ENCODE peak calls at places on chromosomes 16 and 17, in nine cellular contexts. One of them, this sample, is unnamed.

GRCh38 chr16:70703041-70703834 is 17.4 kb upstream of the MTSS2 start:
- DNase-seq in Peyer's patch: no peak
- DNase-seq in pancreas: no peak
- DNase-seq in breast epithelium: no peak
- DNase-seq in IMR-90: peak; percentile 94
- DNase-seq in H1: no peak
- DNase-seq in SJSA1: peak; percentile 91
- DNase-seq in HepG2: peak; percentile 79
- DNase-seq in CD8-positive, alpha-beta memory T cell: no peak
- DNase-seq in this sample: no peak

GRCh38 chr16:68146583-68146982 is 61.4 kb downstream of the NFATC3 start:
- DNase-seq in Peyer's patch: no peak
- DNase-seq in pancreas: no peak
- DNase-seq in breast epithelium: no peak
- DNase-seq in IMR-90: peak; percentile 60
- DNase-seq in H1: no peak
- DNase-seq in SJSA1: no peak
- DNase-seq in HepG2: peak; percentile 50
- DNase-seq in CD8-positive, alpha-beta memory T cell: no peak
- DNase-seq in this sample: no peak

GRCh38 chr17:29577778-29578211 is 9.3 kb downstream of the TP53I13 start:
- DNase-seq in Peyer's patch: no peak
- DNase-seq in pancreas: peak; percentile 69
- DNase-seq in breast epithelium: no peak
- DNase-seq in IMR-90: peak; percentile 12
- DNase-seq in H1: no peak
- DNase-seq in SJSA1: peak; percentile 37
- DNase-seq in HepG2: no peak
- DNase-seq in CD8-positive, alpha-beta memory T cell: peak; percentile 36
- DNase-seq in this sample: no peak

GRCh38 chr16:72992142-72992601 is 55.8 kb downstream of the ZFHX3 start:
- DNase-seq in Peyer's patch: no peak
- DNase-seq in pancreas: no peak
- DNase-seq in breast epithelium: no peak
- DNase-seq in IMR-90: no peak
- DNase-seq in H1: no peak
- DNase-seq in SJSA1: no peak
- DNase-seq in HepG2: no peak
- DNase-seq in CD8-positive, alpha-beta memory T cell: no peak
- DNase-seq in this sample: no peak

GRCh38 chr17:77287432-77288068 is 146.8 kb downstream of the SEC14L1 start:
- DNase-seq in Peyer's patch: no peak
- DNase-seq in pancreas: peak; percentile 87
- DNase-seq in breast epithelium: peak; percentile 87
- DNase-seq in IMR-90: peak; percentile 94
- DNase-seq in H1: no peak
- DNase-seq in SJSA1: peak; percentile 83
- DNase-seq in HepG2: peak; percentile 65
- DNase-seq in CD8-positive, alpha-beta memory T cell: no peak
- DNase-seq in this sample: no peak

GRCh38 chr16:27315333-27316037 is 1.7 kb downstream of the IL4R start:
- DNase-seq in Peyer's patch: peak; percentile 52
- DNase-seq in pancreas: no peak
- DNase-seq in breast epithelium: peak; percentile 44
- DNase-seq in IMR-90: peak; percentile 65
- DNase-seq in H1: no peak
- DNase-seq in SJSA1: no peak
- DNase-seq in HepG2: peak; percentile 81
- DNase-seq in CD8-positive, alpha-beta memory T cell: peak; percentile 70
- DNase-seq in this sample: no peak

GRCh38 chr17:34740936-34741515 is 161.6 kb downstream of the TMEM132E start:
- DNase-seq in Peyer's patch: no peak
- DNase-seq in pancreas: no peak
- DNase-seq in breast epithelium: no peak
- DNase-seq in IMR-90: no peak
- DNase-seq in H1: no peak
- DNase-seq in SJSA1: no peak
- DNase-seq in HepG2: no peak
- DNase-seq in CD8-positive, alpha-beta memory T cell: no peak
- DNase-seq in this sample: no peak

GRCh38 chr16:31271621-31272190 is 11.9 kb downstream of the ITGAM start:
- DNase-seq in Peyer's patch: no peak
- DNase-seq in pancreas: no peak
- DNase-seq in breast epithelium: no peak
- DNase-seq in IMR-90: no peak
- DNase-seq in H1: no peak
- DNase-seq in SJSA1: no peak
- DNase-seq in HepG2: no peak
- DNase-seq in CD8-positive, alpha-beta memory T cell: no peak
- DNase-seq in this sample: peak; percentile 47

GRCh38 chr17:45098869-45099616 is 33.3 kb downstream of the PLCD3 start:
- DNase-seq in Peyer's patch: peak; percentile 79
- DNase-seq in pancreas: peak; percentile 90
- DNase-seq in breast epithelium: peak; percentile 90
- DNase-seq in IMR-90: peak; percentile 66
- DNase-seq in H1: peak; percentile 63
- DNase-seq in SJSA1: peak; percentile 92
- DNase-seq in HepG2: peak; percentile 85
- DNase-seq in CD8-positive, alpha-beta memory T cell: peak; percentile 79
- DNase-seq in this sample: no peak

GRCh38 chr16:2775317-2775716 is 1.8 kb downstream of the ELOB start:
- DNase-seq in Peyer's patch: no peak
- DNase-seq in pancreas: no peak
- DNase-seq in breast epithelium: no peak
- DNase-seq in IMR-90: no peak
- DNase-seq in H1: no peak
- DNase-seq in SJSA1: no peak
- DNase-seq in HepG2: no peak
- DNase-seq in CD8-positive, alpha-beta memory T cell: peak; percentile 40
- DNase-seq in this sample: no peak

GRCh38 chr16:89198417-89199240 is 1.7 kb downstream of the SLC22A31 start:
- DNase-seq in Peyer's patch: no peak
- DNase-seq in pancreas: peak; percentile 70
- DNase-seq in breast epithelium: no peak
- DNase-seq in IMR-90: no peak
- DNase-seq in H1: no peak
- DNase-seq in SJSA1: peak; percentile 42
- DNase-seq in HepG2: no peak
- DNase-seq in CD8-positive, alpha-beta memory T cell: no peak
- DNase-seq in this sample: no peak
- H3K4me3 ChIP-seq in Peyer's patch: no peak overlapping the region
- H3K4me3 ChIP-seq in pancreas: no peak overlapping the region
- H3K4me3 ChIP-seq in breast epithelium: no peak overlapping the region
- H3K4me3 ChIP-seq in IMR-90: no peak overlapping the region
- H3K4me3 ChIP-seq in H1: no peak overlapping the region
- H3K4me3 ChIP-seq in SJSA1: no peak overlapping the region
- H3K4me3 ChIP-seq in HepG2: peak overlapping the region; percentile 99
- H3K4me3 ChIP-seq in CD8-positive, alpha-beta memory T cell: no peak overlapping the region
- H3K4me3 ChIP-seq in this sample: no peak overlapping the region

GRCh38 chr17:39217734-39218369 is 7.9 kb downstream of the STAC2 start:
- DNase-seq in Peyer's patch: no peak
- DNase-seq in pancreas: peak; percentile 27
- DNase-seq in breast epithelium: no peak
- DNase-seq in IMR-90: no peak
- DNase-seq in H1: no peak
- DNase-seq in SJSA1: no peak
- DNase-seq in HepG2: no peak
- DNase-seq in CD8-positive, alpha-beta memory T cell: no peak
- DNase-seq in this sample: no peak

GRCh38 chr17:39218906-39219305 is 6.8 kb downstream of the STAC2 start:
- DNase-seq in Peyer's patch: no peak
- DNase-seq in pancreas: no peak
- DNase-seq in breast epithelium: no peak
- DNase-seq in IMR-90: no peak
- DNase-seq in H1: no peak
- DNase-seq in SJSA1: no peak
- DNase-seq in HepG2: no peak
- DNase-seq in CD8-positive, alpha-beta memory T cell: no peak
- DNase-seq in this sample: no peak

GRCh38 chr17:39221572-39221971 is 4.2 kb downstream of the STAC2 start:
- DNase-seq in Peyer's patch: no peak
- DNase-seq in pancreas: peak; percentile 29
- DNase-seq in breast epithelium: no peak
- DNase-seq in IMR-90: no peak
- DNase-seq in H1: no peak
- DNase-seq in SJSA1: no peak
- DNase-seq in HepG2: no peak
- DNase-seq in CD8-positive, alpha-beta memory T cell: no peak
- DNase-seq in this sample: no peak

GRCh38 chr17:39222151-39222550 is 3.6 kb downstream of the STAC2 start:
- DNase-seq in Peyer's patch: no peak
- DNase-seq in pancreas: no peak
- DNase-seq in breast epithelium: peak; percentile 95
- DNase-seq in IMR-90: no peak
- DNase-seq in H1: no peak
- DNase-seq in SJSA1: no peak
- DNase-seq in HepG2: no peak
- DNase-seq in CD8-positive, alpha-beta memory T cell: no peak
- DNase-seq in this sample: no peak

GRCh38 chr17:39219647-39220154 is 6.0 kb downstream of the STAC2 start:
- DNase-seq in Peyer's patch: no peak
- DNase-seq in pancreas: peak; percentile 30
- DNase-seq in breast epithelium: peak; percentile 94
- DNase-seq in IMR-90: no peak
- DNase-seq in H1: no peak
- DNase-seq in SJSA1: no peak
- DNase-seq in HepG2: no peak
- DNase-seq in CD8-positive, alpha-beta memory T cell: no peak
- DNase-seq in this sample: no peak
- H3K4me1 ChIP-seq in Peyer's patch: no peaks in the 10 kb centered on the region
- H3K4me1 ChIP-seq in pancreas: no peaks in the 10 kb centered on the region
- H3K4me1 ChIP-seq in breast epithelium: no peaks in the 10 kb centered on the region
- H3K4me1 ChIP-seq in IMR-90: no peaks in the 10 kb centered on the region
- H3K4me1 ChIP-seq in H1: peaks cover 6% of the 10 kb centered on the region
- H3K4me1 ChIP-seq in SJSA1: no peaks in the 10 kb centered on the region
- H3K4me1 ChIP-seq in HepG2: no peaks in the 10 kb centered on the region
- H3K4me1 ChIP-seq in CD8-positive, alpha-beta memory T cell: no peaks in the 10 kb centered on the region
- H3K4me1 ChIP-seq in this sample: peaks cover 3% of the 10 kb centered on the region

GRCh38 chr16:8890549-8890921 is 8.4 kb downstream of the LITAFD start:
- DNase-seq in Peyer's patch: no peak
- DNase-seq in pancreas: no peak
- DNase-seq in breast epithelium: no peak
- DNase-seq in IMR-90: no peak
- DNase-seq in H1: no peak
- DNase-seq in SJSA1: no peak
- DNase-seq in HepG2: no peak
- DNase-seq in CD8-positive, alpha-beta memory T cell: no peak
- DNase-seq in this sample: no peak

GRCh38 chr16:8894736-8895334 is 12.7 kb downstream of the LITAFD start:
- DNase-seq in Peyer's patch: no peak
- DNase-seq in pancreas: no peak
- DNase-seq in breast epithelium: no peak
- DNase-seq in IMR-90: no peak
- DNase-seq in H1: no peak
- DNase-seq in SJSA1: no peak
- DNase-seq in HepG2: no peak
- DNase-seq in CD8-positive, alpha-beta memory T cell: no peak
- DNase-seq in this sample: no peak

GRCh38 chr16:8893426-8893825 is 11.3 kb downstream of the LITAFD start:
- DNase-seq in Peyer's patch: no peak
- DNase-seq in pancreas: no peak
- DNase-seq in breast epithelium: no peak
- DNase-seq in IMR-90: no peak
- DNase-seq in H1: no peak
- DNase-seq in SJSA1: no peak
- DNase-seq in HepG2: no peak
- DNase-seq in CD8-positive, alpha-beta memory T cell: no peak
- DNase-seq in this sample: no peak

GRCh38 chr16:8892101-8892575 is 10.0 kb downstream of the LITAFD start:
- DNase-seq in Peyer's patch: peak; percentile 50
- DNase-seq in pancreas: no peak
- DNase-seq in breast epithelium: no peak
- DNase-seq in IMR-90: no peak
- DNase-seq in H1: no peak
- DNase-seq in SJSA1: no peak
- DNase-seq in HepG2: no peak
- DNase-seq in CD8-positive, alpha-beta memory T cell: no peak
- DNase-seq in this sample: no peak

GRCh38 chr16:8893976-8894690 is 12.0 kb downstream of the LITAFD start:
- DNase-seq in Peyer's patch: no peak
- DNase-seq in pancreas: no peak
- DNase-seq in breast epithelium: no peak
- DNase-seq in IMR-90: no peak
- DNase-seq in H1: no peak
- DNase-seq in SJSA1: no peak
- DNase-seq in HepG2: no peak
- DNase-seq in CD8-positive, alpha-beta memory T cell: no peak
- DNase-seq in this sample: no peak
- H3K36me3 ChIP-seq in Peyer's patch: no peaks in the 10 kb centered on the region
- H3K36me3 ChIP-seq in pancreas: peaks cover 4% of the 10 kb centered on the region
- H3K36me3 ChIP-seq in breast epithelium: peaks cover 7% of the 10 kb centered on the region
- H3K36me3 ChIP-seq in IMR-90: peaks cover 71% of the 10 kb centered on the region
- H3K36me3 ChIP-seq in H1: peaks cover 62% of the 10 kb centered on the region
- H3K36me3 ChIP-seq in SJSA1: peaks cover 97% of the 10 kb centered on the region
- H3K36me3 ChIP-seq in HepG2: peaks cover 72% of the 10 kb centered on the region
- H3K36me3 ChIP-seq in CD8-positive, alpha-beta memory T cell: peaks cover 58% of the 10 kb centered on the region
- H3K36me3 ChIP-seq in this sample: peaks cover 75% of the 10 kb centered on the region

GRCh38 chr17:32302860-32303649 is 37.4 kb downstream of the RHBDL3 start:
- DNase-seq in Peyer's patch: no peak
- DNase-seq in pancreas: no peak
- DNase-seq in breast epithelium: no peak
- DNase-seq in IMR-90: no peak
- DNase-seq in H1: no peak
- DNase-seq in SJSA1: no peak
- DNase-seq in HepG2: peak; percentile 84
- DNase-seq in CD8-positive, alpha-beta memory T cell: no peak
- DNase-seq in this sample: no peak

GRCh38 chr17:32299579-32300158 is 34.0 kb downstream of the RHBDL3 start:
- DNase-seq in Peyer's patch: no peak
- DNase-seq in pancreas: no peak
- DNase-seq in breast epithelium: no peak
- DNase-seq in IMR-90: no peak
- DNase-seq in H1: no peak
- DNase-seq in SJSA1: no peak
- DNase-seq in HepG2: no peak
- DNase-seq in CD8-positive, alpha-beta memory T cell: no peak
- DNase-seq in this sample: no peak

GRCh38 chr17:32305049-32305448 is 36.9 kb downstream of the C17orf75 start:
- DNase-seq in Peyer's patch: no peak
- DNase-seq in pancreas: no peak
- DNase-seq in breast epithelium: no peak
- DNase-seq in IMR-90: no peak
- DNase-seq in H1: no peak
- DNase-seq in SJSA1: no peak
- DNase-seq in HepG2: no peak
- DNase-seq in CD8-positive, alpha-beta memory T cell: no peak
- DNase-seq in this sample: no peak

GRCh38 chr17:32302037-32302436 is 36.4 kb downstream of the RHBDL3 start:
- DNase-seq in Peyer's patch: no peak
- DNase-seq in pancreas: no peak
- DNase-seq in breast epithelium: no peak
- DNase-seq in IMR-90: no peak
- DNase-seq in H1: no peak
- DNase-seq in SJSA1: no peak
- DNase-seq in HepG2: peak; percentile 69
- DNase-seq in CD8-positive, alpha-beta memory T cell: no peak
- DNase-seq in this sample: no peak

DNA sequence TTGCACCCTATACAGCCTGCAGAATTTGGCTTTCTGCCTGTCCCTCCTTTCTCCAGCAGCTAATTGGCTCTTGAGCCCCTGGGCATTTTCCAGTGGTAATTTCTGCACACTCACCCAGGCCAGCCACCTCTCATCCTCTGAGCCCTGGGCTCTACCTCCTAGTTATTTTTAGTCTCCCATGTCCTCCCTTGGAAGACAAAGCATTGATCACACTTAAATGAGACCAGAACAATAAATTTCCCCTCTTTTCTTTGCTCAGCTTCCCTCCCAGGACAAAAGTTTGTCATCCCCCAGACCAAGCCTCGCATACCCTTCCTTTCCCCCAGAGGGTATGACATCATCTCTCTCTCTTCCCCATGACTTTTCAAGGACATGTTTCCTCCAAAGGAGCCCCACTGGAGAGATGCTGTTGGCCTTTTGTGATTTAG is 38.1 kb downstream of the C17orf75 start:
- DNase-seq in Peyer's patch: no peak
- DNase-seq in pancreas: no peak
- DNase-seq in breast epithelium: no peak
- DNase-seq in IMR-90: no peak
- DNase-seq in H1: no peak
- DNase-seq in SJSA1: no peak
- DNase-seq in HepG2: no peak
- DNase-seq in CD8-positive, alpha-beta memory T cell: no peak
- DNase-seq in this sample: no peak
- H3K4me3 ChIP-seq in Peyer's patch: no peak overlapping the region
- H3K4me3 ChIP-seq in pancreas: no peak overlapping the region
- H3K4me3 ChIP-seq in breast epithelium: no peak overlapping the region
- H3K4me3 ChIP-seq in IMR-90: no peak overlapping the region
- H3K4me3 ChIP-seq in H1: no peak overlapping the region
- H3K4me3 ChIP-seq in SJSA1: no peak overlapping the region
- H3K4me3 ChIP-seq in HepG2: no peak overlapping the region
- H3K4me3 ChIP-seq in CD8-positive, alpha-beta memory T cell: no peak overlapping the region
- H3K4me3 ChIP-seq in this sample: no peak overlapping the region